ENCODE peak calls at places on chromosomes 1 and 21, in five cellular contexts. One of them, this sample, is unnamed.

GRCh38 chr1:27491748-27492700 is 2.1 kb upstream of the WASF2 start:
- DNase-seq in NCI-H1436: no peak
- DNase-seq in Daoy: no peak
- DNase-seq in AG08395: peak; percentile 31
- DNase-seq in cerebellum: no peak
- DNase-seq in this sample: no peak

GRCh38 chr1:8002329-8003320 is 23.5 kb downstream of the ERRFI1 start:
- DNase-seq in NCI-H1436: no peak
- DNase-seq in Daoy: no peak
- DNase-seq in AG08395: no peak
- DNase-seq in cerebellum: no peak
- DNase-seq in this sample: no peak

GRCh38 chr1:116769994-116770393 is 15.8 kb downstream of the CD2 start:
- DNase-seq in NCI-H1436: no peak
- DNase-seq in Daoy: no peak
- DNase-seq in AG08395: no peak
- DNase-seq in cerebellum: no peak
- DNase-seq in this sample: no peak

GRCh38 chr1:205577874-205578658 is 53.7 kb downstream of the ELK4 start:
- DNase-seq in NCI-H1436: no peak
- DNase-seq in Daoy: peak; percentile 33
- DNase-seq in AG08395: no peak
- DNase-seq in cerebellum: no peak
- DNase-seq in this sample: no peak

GRCh38 chr1:37753473-37754321 is 11.2 kb downstream of the EPHA10 start:
- DNase-seq in NCI-H1436: no peak
- DNase-seq in Daoy: no peak
- DNase-seq in AG08395: no peak
- DNase-seq in cerebellum: no peak
- DNase-seq in this sample: no peak

GRCh38 chr1:24702511-24703293 is 42.5 kb upstream of the CLIC4 start:
- DNase-seq in NCI-H1436: no peak
- DNase-seq in Daoy: peak; percentile 93
- DNase-seq in AG08395: no peak
- DNase-seq in cerebellum: no peak
- DNase-seq in this sample: no peak

GRCh38 chr21:17371470-17371869 is 141.4 kb upstream of the CXADR start:
- DNase-seq in NCI-H1436: no peak
- DNase-seq in Daoy: no peak
- DNase-seq in AG08395: peak; percentile 8
- DNase-seq in cerebellum: no peak
- DNase-seq in this sample: peak; percentile 80

GRCh38 chr1:204092632-204093420 is 19.9 kb downstream of the SOX13 start:
- DNase-seq in NCI-H1436: no peak
- DNase-seq in Daoy: no peak
- DNase-seq in AG08395: no peak
- DNase-seq in cerebellum: no peak
- DNase-seq in this sample: no peak

GRCh38 chr1:245585252-245585959 is 430.6 kb downstream of the KIF26B start:
- DNase-seq in NCI-H1436: no peak
- DNase-seq in Daoy: peak; percentile 83
- DNase-seq in AG08395: peak; percentile 79
- DNase-seq in cerebellum: no peak
- DNase-seq in this sample: no peak

GRCh38 chr1:89274431-89274857 is 1.8 kb upstream of the GBP5 start:
- DNase-seq in NCI-H1436: no peak
- DNase-seq in Daoy: peak; percentile 70
- DNase-seq in AG08395: peak; percentile 67
- DNase-seq in cerebellum: no peak
- DNase-seq in this sample: peak; percentile 53

GRCh38 chr1:240271081-240271480 is 179.4 kb downstream of the FMN2 start:
- DNase-seq in NCI-H1436: no peak
- DNase-seq in Daoy: no peak
- DNase-seq in AG08395: no peak
- DNase-seq in cerebellum: no peak
- DNase-seq in this sample: no peak

GRCh38 chr1:156816561-156817328 is at the start of gene SH2D2A:
- DNase-seq in NCI-H1436: no peak
- DNase-seq in Daoy: peak; percentile 87
- DNase-seq in AG08395: no peak
- DNase-seq in cerebellum: no peak
- DNase-seq in this sample: peak; percentile 36

GRCh38 chr1:43552813-43553212 is 22.1 kb downstream of the PTPRF start:
- DNase-seq in NCI-H1436: no peak
- DNase-seq in Daoy: no peak
- DNase-seq in AG08395: peak; percentile 81
- DNase-seq in cerebellum: no peak
- DNase-seq in this sample: no peak

GRCh38 chr21:16047857-16048256 is 318.1 kb downstream of the USP25 start:
- DNase-seq in NCI-H1436: no peak
- DNase-seq in Daoy: no peak
- DNase-seq in AG08395: no peak
- DNase-seq in cerebellum: no peak
- DNase-seq in this sample: no peak

GRCh38 chr1:13976485-13976884 is 276.5 kb downstream of the PRDM2 start:
- DNase-seq in NCI-H1436: no peak
- DNase-seq in Daoy: no peak
- DNase-seq in AG08395: no peak
- DNase-seq in cerebellum: no peak
- DNase-seq in this sample: no peak

GRCh38 chr1:185317886-185318310 is 855 bp upstream of the IVNS1ABP start:
- DNase-seq in NCI-H1436: peak; percentile 16
- DNase-seq in Daoy: peak; percentile 54
- DNase-seq in AG08395: peak; percentile 8
- DNase-seq in cerebellum: peak; percentile 12
- DNase-seq in this sample: no peak

GRCh38 chr1:230083053-230083452 is 16.0 kb downstream of the GALNT2 start:
- DNase-seq in NCI-H1436: no peak
- DNase-seq in Daoy: no peak
- DNase-seq in AG08395: no peak
- DNase-seq in cerebellum: no peak
- DNase-seq in this sample: no peak

GRCh38 chr21:27645285-27645684 is 678.4 kb upstream of the ADAMTS5 start:
- DNase-seq in NCI-H1436: no peak
- DNase-seq in Daoy: no peak
- DNase-seq in AG08395: peak; percentile 6
- DNase-seq in cerebellum: no peak
- DNase-seq in this sample: no peak

GRCh38 chr21:36629061-36629460 is 69.9 kb upstream of the SIM2 start:
- DNase-seq in NCI-H1436: no peak
- DNase-seq in Daoy: no peak
- DNase-seq in AG08395: peak; percentile 17
- DNase-seq in cerebellum: no peak
- DNase-seq in this sample: no peak

GRCh38 chr1:175089319-175089718 is 21.7 kb downstream of the TNN start:
- DNase-seq in NCI-H1436: no peak
- DNase-seq in Daoy: no peak
- DNase-seq in AG08395: no peak
- DNase-seq in cerebellum: no peak
- DNase-seq in this sample: no peak

GRCh38 chr1:237042892-237043576 is 1.1 kb downstream of the RYR2 start:
- DNase-seq in NCI-H1436: no peak
- DNase-seq in Daoy: peak; percentile 20
- DNase-seq in AG08395: no peak
- DNase-seq in cerebellum: peak; percentile 50
- DNase-seq in this sample: no peak

GRCh38 chr1:111252786-111253185 is 25.3 kb downstream of the CHI3L2 start:
- DNase-seq in NCI-H1436: no peak
- DNase-seq in Daoy: no peak
- DNase-seq in AG08395: no peak
- DNase-seq in cerebellum: no peak
- DNase-seq in this sample: no peak

GRCh38 chr1:91501527-91501859 is 842 bp downstream of the CDC7 start:
- DNase-seq in NCI-H1436: peak; percentile 75
- DNase-seq in Daoy: peak; percentile 72
- DNase-seq in AG08395: peak; percentile 47
- DNase-seq in cerebellum: peak; percentile 60
- DNase-seq in this sample: no peak

GRCh38 chr21:39441502-39442475 is 3.8 kb downstream of the LCA5L start:
- DNase-seq in NCI-H1436: no peak
- DNase-seq in Daoy: peak; percentile 47
- DNase-seq in AG08395: peak; percentile 66
- DNase-seq in cerebellum: no peak
- DNase-seq in this sample: peak; percentile 63

GRCh38 chr1:195954848-195955247 is 653.4 kb downstream of the KCNT2 start:
- DNase-seq in NCI-H1436: no peak
- DNase-seq in Daoy: no peak
- DNase-seq in AG08395: no peak
- DNase-seq in cerebellum: no peak
- DNase-seq in this sample: no peak